ENCODE peak calls at places on chromosome 7, in eight cellular contexts. One of them, this sample, is unnamed.

GRCh38 chr7:75866497-75867389 is 12.1 kb upstream of the RHBDD2 start:
- DNase-seq in fibroblast of the aortic adventitia: peak
- DNase-seq in left cardiac atrium: peak
- DNase-seq in IMR-90: peak
- DNase-seq in H1: peak
- DNase-seq in fibroblast of villous mesenchyme: peak
- DNase-seq in stimulated activated CD8-positive, alpha-beta memory T cell treated with anti-CD3 and anti-CD28 coated beads, Interleukin-7, amount 100 ng/mL, for 24 hours: no peak
- DNase-seq in germinal center: peak
- DNase-seq in this sample: peak

GRCh38 chr7:101633516-101633915 is 4.4 kb upstream of the MYL10 start:
- DNase-seq in fibroblast of villous mesenchyme: no peak
- DNase-seq in fibroblast of the aortic adventitia: no peak
- DNase-seq in stimulated activated CD8-positive, alpha-beta memory T cell treated with anti-CD3 and anti-CD28 coated beads, Interleukin-7, amount 100 ng/mL, for 24 hours: no peak
- DNase-seq in IMR-90: no peak
- DNase-seq in left cardiac atrium: no peak
- DNase-seq in H1: no peak
- DNase-seq in germinal center: no peak
- DNase-seq in this sample: no peak

GRCh38 chr7:115754226-115754625 is 276.3 kb downstream of the TFEC start:
- DNase-seq in stimulated activated CD8-positive, alpha-beta memory T cell treated with anti-CD3 and anti-CD28 coated beads, Interleukin-7, amount 100 ng/mL, for 24 hours: no peak
- DNase-seq in H1: no peak
- DNase-seq in IMR-90: no peak
- DNase-seq in fibroblast of the aortic adventitia: no peak
- DNase-seq in left cardiac atrium: no peak
- DNase-seq in fibroblast of villous mesenchyme: no peak
- DNase-seq in germinal center: no peak
- DNase-seq in this sample: no peak

GRCh38 chr7:74627699-74628411 is 29.7 kb upstream of the GTF2I start:
- DNase-seq in fibroblast of villous mesenchyme: peak
- DNase-seq in IMR-90: peak
- DNase-seq in germinal center: no peak
- DNase-seq in stimulated activated CD8-positive, alpha-beta memory T cell treated with anti-CD3 and anti-CD28 coated beads, Interleukin-7, amount 100 ng/mL, for 24 hours: no peak
- DNase-seq in H1: peak
- DNase-seq in fibroblast of the aortic adventitia: peak
- DNase-seq in left cardiac atrium: peak
- DNase-seq in this sample: peak

GRCh38 chr7:20352573-20353304 is 22.0 kb downstream of the ITGB8 start:
- DNase-seq in IMR-90: peak
- DNase-seq in H1: no peak
- DNase-seq in fibroblast of villous mesenchyme: peak
- DNase-seq in stimulated activated CD8-positive, alpha-beta memory T cell treated with anti-CD3 and anti-CD28 coated beads, Interleukin-7, amount 100 ng/mL, for 24 hours: no peak
- DNase-seq in germinal center: no peak
- DNase-seq in fibroblast of the aortic adventitia: peak
- DNase-seq in left cardiac atrium: no peak
- DNase-seq in this sample: peak

GRCh38 chr7:38756521-38756920 is 125.3 kb upstream of the AMPH start:
- DNase-seq in fibroblast of villous mesenchyme: no peak
- DNase-seq in left cardiac atrium: no peak
- DNase-seq in stimulated activated CD8-positive, alpha-beta memory T cell treated with anti-CD3 and anti-CD28 coated beads, Interleukin-7, amount 100 ng/mL, for 24 hours: no peak
- DNase-seq in IMR-90: peak
- DNase-seq in H1: no peak
- DNase-seq in germinal center: no peak
- DNase-seq in fibroblast of the aortic adventitia: peak
- DNase-seq in this sample: peak

GRCh38 chr7:112692333-112692732 is 97.9 kb downstream of the TMEM168 start:
- DNase-seq in H1: no peak
- DNase-seq in IMR-90: no peak
- DNase-seq in fibroblast of villous mesenchyme: no peak
- DNase-seq in fibroblast of the aortic adventitia: no peak
- DNase-seq in left cardiac atrium: no peak
- DNase-seq in germinal center: no peak
- DNase-seq in stimulated activated CD8-positive, alpha-beta memory T cell treated with anti-CD3 and anti-CD28 coated beads, Interleukin-7, amount 100 ng/mL, for 24 hours: no peak
- DNase-seq in this sample: no peak

GRCh38 chr7:94434031-94434430 is 39.3 kb downstream of the COL1A2 start:
- DNase-seq in left cardiac atrium: no peak
- DNase-seq in fibroblast of villous mesenchyme: peak
- DNase-seq in fibroblast of the aortic adventitia: peak
- DNase-seq in IMR-90: peak
- DNase-seq in germinal center: no peak
- DNase-seq in stimulated activated CD8-positive, alpha-beta memory T cell treated with anti-CD3 and anti-CD28 coated beads, Interleukin-7, amount 100 ng/mL, for 24 hours: no peak
- DNase-seq in H1: no peak
- DNase-seq in this sample: peak

GRCh38 chr7:30285531-30286284 is 1.3 kb downstream of the ZNRF2 start:
- DNase-seq in left cardiac atrium: peak
- DNase-seq in IMR-90: peak
- DNase-seq in fibroblast of villous mesenchyme: peak
- DNase-seq in stimulated activated CD8-positive, alpha-beta memory T cell treated with anti-CD3 and anti-CD28 coated beads, Interleukin-7, amount 100 ng/mL, for 24 hours: no peak
- DNase-seq in fibroblast of the aortic adventitia: peak
- DNase-seq in germinal center: peak
- DNase-seq in H1: peak
- DNase-seq in this sample: peak

GRCh38 chr7:106465704-106466468 is 181.1 kb upstream of the NAMPT start:
- DNase-seq in germinal center: no peak
- DNase-seq in left cardiac atrium: peak
- DNase-seq in stimulated activated CD8-positive, alpha-beta memory T cell treated with anti-CD3 and anti-CD28 coated beads, Interleukin-7, amount 100 ng/mL, for 24 hours: no peak
- DNase-seq in fibroblast of villous mesenchyme: no peak
- DNase-seq in H1: no peak
- DNase-seq in IMR-90: no peak
- DNase-seq in fibroblast of the aortic adventitia: no peak
- DNase-seq in this sample: no peak

GRCh38 chr7:3266240-3266639 is 34.8 kb upstream of the SDK1 start:
- DNase-seq in H1: no peak
- DNase-seq in fibroblast of villous mesenchyme: no peak
- DNase-seq in IMR-90: no peak
- DNase-seq in fibroblast of the aortic adventitia: no peak
- DNase-seq in germinal center: no peak
- DNase-seq in stimulated activated CD8-positive, alpha-beta memory T cell treated with anti-CD3 and anti-CD28 coated beads, Interleukin-7, amount 100 ng/mL, for 24 hours: no peak
- DNase-seq in left cardiac atrium: no peak
- DNase-seq in this sample: no peak

GRCh38 chr7:147535619-147536200 is 1054.9 kb upstream of the C7orf33 start:
- DNase-seq in fibroblast of the aortic adventitia: peak
- DNase-seq in IMR-90: peak
- DNase-seq in H1: no peak
- DNase-seq in fibroblast of villous mesenchyme: peak
- DNase-seq in germinal center: no peak
- DNase-seq in left cardiac atrium: no peak
- DNase-seq in stimulated activated CD8-positive, alpha-beta memory T cell treated with anti-CD3 and anti-CD28 coated beads, Interleukin-7, amount 100 ng/mL, for 24 hours: no peak
- DNase-seq in this sample: peak

GRCh38 chr7:155533120-155533826 is 13.1 kb downstream of the CNPY1 start:
- DNase-seq in fibroblast of the aortic adventitia: no peak
- DNase-seq in IMR-90: no peak
- DNase-seq in fibroblast of villous mesenchyme: no peak
- DNase-seq in H1: peak
- DNase-seq in stimulated activated CD8-positive, alpha-beta memory T cell treated with anti-CD3 and anti-CD28 coated beads, Interleukin-7, amount 100 ng/mL, for 24 hours: no peak
- DNase-seq in germinal center: no peak
- DNase-seq in left cardiac atrium: no peak
- DNase-seq in this sample: peak

GRCh38 chr7:104985259-104985617 is 28.8 kb upstream of the KMT2E start:
- DNase-seq in IMR-90: no peak
- DNase-seq in germinal center: no peak
- DNase-seq in stimulated activated CD8-positive, alpha-beta memory T cell treated with anti-CD3 and anti-CD28 coated beads, Interleukin-7, amount 100 ng/mL, for 24 hours: no peak
- DNase-seq in left cardiac atrium: no peak
- DNase-seq in fibroblast of villous mesenchyme: no peak
- DNase-seq in H1: no peak
- DNase-seq in fibroblast of the aortic adventitia: no peak
- DNase-seq in this sample: no peak

GRCh38 chr7:47539398-47540052 is 42.4 kb downstream of the TNS3 start:
- DNase-seq in left cardiac atrium: no peak
- DNase-seq in fibroblast of the aortic adventitia: no peak
- DNase-seq in stimulated activated CD8-positive, alpha-beta memory T cell treated with anti-CD3 and anti-CD28 coated beads, Interleukin-7, amount 100 ng/mL, for 24 hours: no peak
- DNase-seq in H1: no peak
- DNase-seq in fibroblast of villous mesenchyme: peak
- DNase-seq in IMR-90: peak
- DNase-seq in germinal center: no peak
- DNase-seq in this sample: no peak

GRCh38 chr7:128420773-128421172 is 11.0 kb upstream of the IMPDH1 start:
- DNase-seq in left cardiac atrium: no peak
- DNase-seq in stimulated activated CD8-positive, alpha-beta memory T cell treated with anti-CD3 and anti-CD28 coated beads, Interleukin-7, amount 100 ng/mL, for 24 hours: no peak
- DNase-seq in germinal center: no peak
- DNase-seq in H1: no peak
- DNase-seq in fibroblast of villous mesenchyme: peak
- DNase-seq in fibroblast of the aortic adventitia: no peak
- DNase-seq in IMR-90: no peak
- DNase-seq in this sample: no peak

GRCh38 chr7:5477126-5477525 is 53.5 kb upstream of the TNRC18 start:
- DNase-seq in fibroblast of the aortic adventitia: no peak
- DNase-seq in germinal center: no peak
- DNase-seq in fibroblast of villous mesenchyme: no peak
- DNase-seq in stimulated activated CD8-positive, alpha-beta memory T cell treated with anti-CD3 and anti-CD28 coated beads, Interleukin-7, amount 100 ng/mL, for 24 hours: no peak
- DNase-seq in IMR-90: no peak
- DNase-seq in left cardiac atrium: no peak
- DNase-seq in H1: no peak
- DNase-seq in this sample: no peak

GRCh38 chr7:107622429-107622828 is 38.2 kb upstream of the SLC26A4 start:
- DNase-seq in stimulated activated CD8-positive, alpha-beta memory T cell treated with anti-CD3 and anti-CD28 coated beads, Interleukin-7, amount 100 ng/mL, for 24 hours: no peak
- DNase-seq in IMR-90: peak
- DNase-seq in left cardiac atrium: no peak
- DNase-seq in H1: no peak
- DNase-seq in fibroblast of the aortic adventitia: peak
- DNase-seq in fibroblast of villous mesenchyme: peak
- DNase-seq in germinal center: no peak
- DNase-seq in this sample: peak

GRCh38 chr7:27899601-27900000 is 159.6 kb downstream of the TAX1BP1 start:
- DNase-seq in stimulated activated CD8-positive, alpha-beta memory T cell treated with anti-CD3 and anti-CD28 coated beads, Interleukin-7, amount 100 ng/mL, for 24 hours: no peak
- DNase-seq in fibroblast of the aortic adventitia: no peak
- DNase-seq in H1: no peak
- DNase-seq in germinal center: no peak
- DNase-seq in fibroblast of villous mesenchyme: no peak
- DNase-seq in left cardiac atrium: no peak
- DNase-seq in IMR-90: no peak
- DNase-seq in this sample: no peak

GRCh38 chr7:1560620-1561031 is 4.6 kb upstream of the TMEM184A start:
- DNase-seq in fibroblast of the aortic adventitia: no peak
- DNase-seq in IMR-90: no peak
- DNase-seq in germinal center: no peak
- DNase-seq in fibroblast of villous mesenchyme: no peak
- DNase-seq in stimulated activated CD8-positive, alpha-beta memory T cell treated with anti-CD3 and anti-CD28 coated beads, Interleukin-7, amount 100 ng/mL, for 24 hours: no peak
- DNase-seq in H1: no peak
- DNase-seq in left cardiac atrium: no peak
- DNase-seq in this sample: no peak

GRCh38 chr7:6172331-6173295 is 99.8 kb downstream of the CYTH3 start:
- DNase-seq in fibroblast of the aortic adventitia: no peak
- DNase-seq in fibroblast of villous mesenchyme: no peak
- DNase-seq in stimulated activated CD8-positive, alpha-beta memory T cell treated with anti-CD3 and anti-CD28 coated beads, Interleukin-7, amount 100 ng/mL, for 24 hours: no peak
- DNase-seq in H1: no peak
- DNase-seq in germinal center: no peak
- DNase-seq in left cardiac atrium: no peak
- DNase-seq in IMR-90: peak
- DNase-seq in this sample: no peak